ENCODE peak calls at places on chromosomes 1 and 21, in eight cellular contexts. One of them, this sample, is unnamed.

GRCh38 chr21:21084179-21084578 is 86.0 kb downstream of the NCAM2 start:
- DNase-seq in heart right ventricle: no peak
- DNase-seq in GM13977: no peak
- DNase-seq in heart left ventricle: no peak
- DNase-seq in foreskin keratinocyte: no peak
- DNase-seq in HCT116: no peak
- DNase-seq in endothelial cell: no peak
- DNase-seq in left ventricle myocardium inferior: no peak
- DNase-seq in this sample: no peak

GRCh38 chr1:62613890-62614289 is 16.6 kb downstream of the ANGPTL3 start:
- DNase-seq in heart right ventricle: no peak
- DNase-seq in GM13977: no peak
- DNase-seq in heart left ventricle: no peak
- DNase-seq in foreskin keratinocyte: no peak
- DNase-seq in HCT116: no peak
- DNase-seq in endothelial cell: no peak
- DNase-seq in left ventricle myocardium inferior: no peak
- DNase-seq in this sample: no peak

GRCh38 chr1:22553991-22554522 is 9.2 kb upstream of the EPHA8 start:
- DNase-seq in heart right ventricle: no peak
- DNase-seq in GM13977: no peak
- DNase-seq in heart left ventricle: no peak
- DNase-seq in foreskin keratinocyte: no peak
- DNase-seq in HCT116: no peak
- DNase-seq in endothelial cell: no peak
- DNase-seq in left ventricle myocardium inferior: no peak
- DNase-seq in this sample: no peak

GRCh38 chr1:113937146-113937545 is 8.0 kb downstream of the HIPK1 start:
- DNase-seq in heart right ventricle: no peak
- DNase-seq in GM13977: no peak
- DNase-seq in heart left ventricle: no peak
- DNase-seq in foreskin keratinocyte: no peak
- DNase-seq in HCT116: no peak
- DNase-seq in endothelial cell: no peak
- DNase-seq in left ventricle myocardium inferior: no peak
- DNase-seq in this sample: no peak

GRCh38 chr1:45908613-45909140 is 105.3 kb downstream of the MAST2 start:
- DNase-seq in heart right ventricle: no peak
- DNase-seq in GM13977: no peak
- DNase-seq in heart left ventricle: no peak
- DNase-seq in foreskin keratinocyte: no peak
- DNase-seq in HCT116: no peak
- DNase-seq in endothelial cell: no peak
- DNase-seq in left ventricle myocardium inferior: no peak
- DNase-seq in this sample: no peak

GRCh38 chr1:81157686-81158085 is 643.0 kb upstream of the ADGRL2 start:
- DNase-seq in heart right ventricle: no peak
- DNase-seq in GM13977: no peak
- DNase-seq in heart left ventricle: no peak
- DNase-seq in foreskin keratinocyte: no peak
- DNase-seq in HCT116: no peak
- DNase-seq in endothelial cell: no peak
- DNase-seq in left ventricle myocardium inferior: no peak
- DNase-seq in this sample: no peak

GRCh38 chr1:198326915-198327314 is 170.1 kb downstream of the NEK7 start:
- DNase-seq in heart right ventricle: no peak
- DNase-seq in GM13977: no peak
- DNase-seq in heart left ventricle: no peak
- DNase-seq in foreskin keratinocyte: no peak
- DNase-seq in HCT116: no peak
- DNase-seq in endothelial cell: no peak
- DNase-seq in left ventricle myocardium inferior: no peak
- DNase-seq in this sample: no peak

GRCh38 chr1:39378377-39378776 is 113.1 kb upstream of the BMP8A start:
- DNase-seq in heart right ventricle: no peak
- DNase-seq in GM13977: no peak
- DNase-seq in heart left ventricle: no peak
- DNase-seq in foreskin keratinocyte: peak
- DNase-seq in HCT116: no peak
- DNase-seq in endothelial cell: no peak
- DNase-seq in left ventricle myocardium inferior: no peak
- DNase-seq in this sample: no peak

DNA sequence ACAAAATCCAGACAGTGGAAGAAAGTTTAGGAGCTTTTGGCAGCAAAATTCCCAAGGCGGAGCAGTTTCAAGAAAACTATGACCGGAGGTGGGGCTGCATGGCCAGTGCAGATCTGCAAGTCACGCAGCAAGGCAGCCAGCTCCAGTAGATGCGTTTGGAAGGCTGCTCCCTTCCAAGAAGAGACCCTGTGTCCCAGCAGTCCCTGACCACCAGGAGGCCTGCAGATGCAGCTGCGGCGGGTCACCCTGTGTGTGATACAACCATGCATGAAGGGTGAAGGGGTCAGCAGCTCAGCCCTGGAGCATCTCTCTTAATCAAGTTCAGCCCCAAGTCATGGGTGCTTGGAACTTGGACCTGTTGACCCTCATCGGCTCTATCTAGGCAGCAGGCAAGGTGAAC is 29.3 kb downstream of the GPR157 start:
- DNase-seq in heart right ventricle: no peak
- DNase-seq in GM13977: no peak
- DNase-seq in heart left ventricle: no peak
- DNase-seq in foreskin keratinocyte: no peak
- DNase-seq in HCT116: no peak
- DNase-seq in endothelial cell: no peak
- DNase-seq in left ventricle myocardium inferior: no peak
- DNase-seq in this sample: no peak
- TF ChIP-seq CTCF in heart right ventricle: no peak
- TF ChIP-seq CTCF in GM13977: no peak
- TF ChIP-seq CTCF in heart left ventricle: no peak
- TF ChIP-seq CTCF in foreskin keratinocyte: no peak
- TF ChIP-seq CTCF in HCT116: no peak
- TF ChIP-seq CTCF in endothelial cell: no peak
- TF ChIP-seq CTCF in left ventricle myocardium inferior: no peak
- TF ChIP-seq CTCF in this sample: no peak

DNA sequence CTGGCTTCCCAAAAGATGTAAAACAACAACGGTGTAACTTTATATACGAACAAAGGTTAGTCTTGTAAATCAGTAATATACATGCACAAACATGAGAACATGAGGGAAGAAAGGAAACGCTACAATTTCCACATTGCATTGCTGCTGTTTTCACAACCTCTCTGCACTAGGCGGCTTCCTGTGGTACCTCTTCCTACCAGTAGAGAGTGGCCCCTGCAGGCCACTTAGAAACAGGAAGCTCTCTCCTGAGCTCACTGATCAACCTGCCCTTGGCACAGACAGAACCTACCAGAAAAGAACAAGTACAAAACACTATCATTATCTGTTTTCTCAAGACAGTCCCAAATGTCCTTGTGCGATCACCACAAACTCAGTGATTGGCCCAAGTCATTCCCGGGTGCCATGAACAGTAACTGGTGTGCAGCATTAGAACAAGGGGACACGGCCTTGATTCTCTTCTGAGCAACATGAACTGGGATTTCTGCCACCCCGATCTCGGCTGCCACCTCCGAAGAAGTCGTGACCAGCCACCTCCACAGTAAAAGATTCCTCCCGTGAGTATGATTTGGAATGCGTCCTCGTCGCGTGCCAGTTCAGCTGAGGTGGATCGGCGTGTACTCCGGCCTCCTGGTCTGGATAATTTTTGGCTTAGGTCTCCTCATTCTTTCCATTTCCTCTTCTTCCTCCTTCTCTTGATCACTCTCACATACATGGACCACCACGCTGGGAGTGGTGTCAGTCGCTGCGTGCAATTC is 5.7 kb upstream of the KCNE1 start:
- DNase-seq in heart right ventricle: no peak
- DNase-seq in GM13977: no peak
- DNase-seq in heart left ventricle: no peak
- DNase-seq in foreskin keratinocyte: no peak
- DNase-seq in HCT116: no peak
- DNase-seq in endothelial cell: no peak
- DNase-seq in left ventricle myocardium inferior: no peak
- DNase-seq in this sample: peak
- TF ChIP-seq CTCF in heart right ventricle: peak
- TF ChIP-seq CTCF in GM13977: peak
- TF ChIP-seq CTCF in heart left ventricle: no peak
- TF ChIP-seq CTCF in foreskin keratinocyte: peak
- TF ChIP-seq CTCF in HCT116: peak
- TF ChIP-seq CTCF in endothelial cell: peak
- TF ChIP-seq CTCF in left ventricle myocardium inferior: peak
- TF ChIP-seq CTCF in this sample: peak

DNA sequence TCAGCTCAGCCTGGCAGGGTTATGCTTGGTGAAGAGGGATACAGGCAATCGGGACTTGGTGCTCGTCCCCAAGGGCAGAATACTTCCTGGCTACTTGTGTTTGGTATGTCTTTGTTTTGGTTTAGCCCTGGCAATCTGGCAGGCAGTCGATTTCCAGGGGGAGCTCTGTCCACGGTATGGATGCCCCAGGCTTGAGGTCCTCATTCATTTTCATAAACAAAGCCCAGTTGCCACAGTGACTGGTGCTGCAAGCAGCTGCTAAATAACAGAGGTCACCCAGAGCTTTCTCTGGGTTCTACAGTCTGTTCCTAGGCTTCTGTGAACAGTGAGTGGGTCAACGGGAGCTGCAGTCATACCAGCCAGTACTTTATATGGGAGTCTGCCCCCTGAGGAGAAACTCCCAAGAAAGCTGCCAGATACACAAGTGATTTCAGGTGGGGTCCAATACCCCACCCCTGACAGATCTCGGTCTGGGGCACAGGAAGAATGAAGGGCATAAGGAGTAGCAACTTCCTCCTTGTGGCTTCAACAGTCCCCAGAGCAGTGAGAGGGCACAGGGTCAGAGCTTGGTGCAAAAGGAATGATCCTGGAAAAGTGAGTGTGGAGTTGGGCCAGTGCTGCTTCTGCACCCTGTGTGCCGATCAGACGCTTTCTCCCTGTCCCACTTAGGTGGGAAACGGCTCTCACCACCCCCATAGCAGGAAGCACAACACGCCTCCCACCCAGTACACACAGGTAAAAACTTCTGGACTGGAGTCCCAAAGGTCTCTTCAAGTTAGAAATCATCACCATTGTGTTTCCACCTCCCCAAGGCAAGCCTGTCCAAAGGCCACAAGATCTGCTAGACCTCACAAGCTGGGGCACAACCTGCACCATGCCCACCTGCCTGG is 55.5 kb downstream of the TGFBR3 start:
- DNase-seq in heart right ventricle: peak
- DNase-seq in GM13977: no peak
- DNase-seq in heart left ventricle: peak
- DNase-seq in foreskin keratinocyte: no peak
- DNase-seq in HCT116: no peak
- DNase-seq in endothelial cell: no peak
- DNase-seq in left ventricle myocardium inferior: peak
- DNase-seq in this sample: no peak
- TF ChIP-seq CTCF in heart right ventricle: peak
- TF ChIP-seq CTCF in GM13977: no peak
- TF ChIP-seq CTCF in heart left ventricle: peak
- TF ChIP-seq CTCF in foreskin keratinocyte: peak
- TF ChIP-seq CTCF in HCT116: no peak
- TF ChIP-seq CTCF in endothelial cell: no peak
- TF ChIP-seq CTCF in left ventricle myocardium inferior: peak
- TF ChIP-seq CTCF in this sample: no peak

GRCh38 chr21:44803651-44804050 is 2.0 kb upstream of the UBE2G2 start:
- DNase-seq in heart right ventricle: no peak
- DNase-seq in GM13977: no peak
- DNase-seq in heart left ventricle: no peak
- DNase-seq in foreskin keratinocyte: no peak
- DNase-seq in HCT116: no peak
- DNase-seq in endothelial cell: no peak
- DNase-seq in left ventricle myocardium inferior: no peak
- DNase-seq in this sample: no peak

GRCh38 chr21:44804762-44805161 is 3.1 kb upstream of the UBE2G2 start:
- DNase-seq in heart right ventricle: no peak
- DNase-seq in GM13977: no peak
- DNase-seq in heart left ventricle: no peak
- DNase-seq in foreskin keratinocyte: no peak
- DNase-seq in HCT116: no peak
- DNase-seq in endothelial cell: no peak
- DNase-seq in left ventricle myocardium inferior: no peak
- DNase-seq in this sample: no peak

GRCh38 chr21:44801468-44802395 is at the start of gene UBE2G2:
- DNase-seq in heart right ventricle: peak
- DNase-seq in GM13977: peak
- DNase-seq in heart left ventricle: peak
- DNase-seq in foreskin keratinocyte: peak
- DNase-seq in HCT116: peak
- DNase-seq in endothelial cell: peak
- DNase-seq in left ventricle myocardium inferior: peak
- DNase-seq in this sample: peak

GRCh38 chr21:44800971-44801467 is 601 bp downstream of the UBE2G2 start:
- DNase-seq in heart right ventricle: no peak
- DNase-seq in GM13977: peak
- DNase-seq in heart left ventricle: no peak
- DNase-seq in foreskin keratinocyte: peak
- DNase-seq in HCT116: peak
- DNase-seq in endothelial cell: no peak
- DNase-seq in left ventricle myocardium inferior: no peak
- DNase-seq in this sample: peak

GRCh38 chr21:44802396-44803153 is 955 bp upstream of the UBE2G2 start:
- DNase-seq in heart right ventricle: no peak
- DNase-seq in GM13977: no peak
- DNase-seq in heart left ventricle: no peak
- DNase-seq in foreskin keratinocyte: no peak
- DNase-seq in HCT116: no peak
- DNase-seq in endothelial cell: no peak
- DNase-seq in left ventricle myocardium inferior: no peak
- DNase-seq in this sample: no peak
- TF ChIP-seq CTCF in heart right ventricle: no peak
- TF ChIP-seq CTCF in GM13977: no peak
- TF ChIP-seq CTCF in heart left ventricle: no peak
- TF ChIP-seq CTCF in foreskin keratinocyte: no peak
- TF ChIP-seq CTCF in HCT116: no peak
- TF ChIP-seq CTCF in endothelial cell: no peak
- TF ChIP-seq CTCF in left ventricle myocardium inferior: no peak
- TF ChIP-seq CTCF in this sample: no peak

DNA sequence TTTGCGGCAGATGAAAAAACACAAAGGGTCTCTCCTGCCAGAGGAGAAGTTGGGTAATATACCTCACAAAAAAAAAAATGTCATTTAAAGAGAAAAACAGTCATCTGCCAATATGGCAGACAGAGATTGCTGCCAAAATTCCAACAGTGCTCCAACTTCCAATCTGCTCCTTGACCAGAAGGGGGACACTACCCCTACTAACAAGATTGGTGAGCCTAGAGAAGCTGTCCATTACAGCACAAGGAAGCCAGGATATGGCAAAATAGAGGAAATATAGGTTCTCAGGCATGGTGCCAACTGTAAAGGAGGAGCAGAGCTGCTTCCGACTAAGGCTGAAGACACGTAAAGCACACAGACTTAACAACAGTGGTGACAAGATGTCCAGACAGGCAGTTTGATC is 453.5 kb downstream of the TTLL7 start:
- DNase-seq in heart right ventricle: no peak
- DNase-seq in GM13977: no peak
- DNase-seq in heart left ventricle: no peak
- DNase-seq in foreskin keratinocyte: peak
- DNase-seq in HCT116: no peak
- DNase-seq in endothelial cell: peak
- DNase-seq in left ventricle myocardium inferior: no peak
- DNase-seq in this sample: no peak
- TF ChIP-seq CTCF in heart right ventricle: no peak
- TF ChIP-seq CTCF in GM13977: no peak
- TF ChIP-seq CTCF in heart left ventricle: no peak
- TF ChIP-seq CTCF in foreskin keratinocyte: peak
- TF ChIP-seq CTCF in HCT116: no peak
- TF ChIP-seq CTCF in endothelial cell: peak
- TF ChIP-seq CTCF in left ventricle myocardium inferior: no peak
- TF ChIP-seq CTCF in this sample: no peak

GRCh38 chr1:55010887-55011217 is 12.1 kb downstream of the BSND start:
- DNase-seq in heart right ventricle: no peak
- DNase-seq in GM13977: no peak
- DNase-seq in heart left ventricle: no peak
- DNase-seq in foreskin keratinocyte: no peak
- DNase-seq in HCT116: no peak
- DNase-seq in endothelial cell: no peak
- DNase-seq in left ventricle myocardium inferior: no peak
- DNase-seq in this sample: peak
- TF ChIP-seq CTCF in heart right ventricle: no peak
- TF ChIP-seq CTCF in GM13977: no peak
- TF ChIP-seq CTCF in heart left ventricle: no peak
- TF ChIP-seq CTCF in foreskin keratinocyte: no peak
- TF ChIP-seq CTCF in HCT116: no peak
- TF ChIP-seq CTCF in endothelial cell: no peak
- TF ChIP-seq CTCF in left ventricle myocardium inferior: no peak
- TF ChIP-seq CTCF in this sample: no peak